ENCODE peak calls at places on chromosomes 6 and 20, in seven cellular contexts. V is stimulated activated CD4-positive, alpha-beta T cell treated with anti-CD3 and anti-CD28 coated beads, Interleukin-1b, Interleukin-23, amount 100 ng/mL, for 4 hours; B is iPS-NIHi11; E is ACHN; D is CD4-positive, CD25-positive, alpha-beta regulatory T cell; Q is NAMALWA; K is cardiac muscle cell. H is an unnamed sample.

GRCh38 chr20:3777726-3778629 is 3.3 kb downstream of the SPEF1 start:
- DNase-seq in K (peak), E (no peak), V (no peak), D (peak), Q (no peak), B (peak), H (peak)

GRCh38 chr6:31541059-31541657 is 645 bp downstream of the DDX39B start:
- DNase-seq in B (peak), Q (peak), K (peak), E (peak), V (peak), D (peak), H (peak)

GRCh38 chr6:166627039-166627874 is at the start of gene RPS6KA2:
- DNase-seq in K (peak), E (peak), B (peak), Q (peak), D (peak), V (peak), H (peak)

GRCh38 chr6:143940011-143940597 is 68.0 kb downstream of the PLAGL1 start:
- DNase-seq in K (peak), Q (peak), B (peak), E (peak), V (peak), D (peak), H (peak)

GRCh38 chr20:10639762-10640556 is 33.8 kb downstream of the JAG1 start:
- DNase-seq in Q (no peak), E (no peak), B (no peak), K (no peak), D (no peak), V (no peak), H (no peak)

GRCh38 chr6:37566209-37566859 is 66.6 kb upstream of the CCDC167 start:
- DNase-seq in Q (peak), V (peak), D (peak), E (peak), K (peak), B (peak), H (peak)

GRCh38 chr20:62032606-62033368 is 32.9 kb downstream of the TAF4 start:
- DNase-seq in V (no peak), D (no peak), E (no peak), Q (no peak), B (no peak), K (no peak), H (no peak)

GRCh38 chr6:166944666-166945256 is 11.6 kb downstream of the RNASET2 start:
- DNase-seq in Q (no peak), B (no peak), K (no peak), D (no peak), E (no peak), V (no peak), H (no peak)

GRCh38 chr20:17827759-17828559 is 128.2 kb downstream of the BANF2 start:
- DNase-seq in Q (no peak), K (no peak), B (no peak), D (no peak), E (no peak), V (no peak), H (no peak)

H was measured in activated CD8-positive, alpha-beta memory T cell treated with anti-CD3 and anti-CD28 coated beads, Interleukin-2, amount 10 ng/mL, durations not matched to agents 7 days and 5 days.